ENCODE peak calls at places on chromosomes 6 and 20, in nine cellular contexts. X, J, T, R, F, H, E, L and M are unnamed samples.

GRCh38 chr6:19013011-19013410 is 625.9 kb downstream of the RNF144B start:
- DNase-seq in R (peak), X (peak), E (no peak), H (no peak), F (no peak), L (no peak), T (no peak), J (no peak), M (no peak)

GRCh38 chr20:39700527-39700926 is 738.4 kb downstream of the DHX35 start:
- DNase-seq in R (no peak), L (no peak), H (no peak), E (no peak), X (no peak), J (no peak), T (no peak), F (no peak), M (no peak)

GRCh38 chr6:54206510-54206909 is 95.3 kb downstream of the MLIP start:
- DNase-seq in L (no peak), E (no peak), T (no peak), X (peak), R (peak), J (no peak), H (no peak), F (no peak), M (no peak)

GRCh38 chr20:33539129-33539528 is 49.2 kb downstream of the CBFA2T2 start:
- DNase-seq in F (no peak), E (no peak), H (no peak), R (no peak), L (no peak), T (no peak), J (no peak), X (peak), M (no peak)

GRCh38 chr20:62377064-62377461 is 9.8 kb upstream of the RPS21 start:
- DNase-seq in X (no peak), J (no peak), R (no peak), E (no peak), L (no peak), T (no peak), H (no peak), F (no peak), M (no peak)

GRCh38 chr20:14481863-14482262 is 144.5 kb upstream of the FLRT3 start:
- DNase-seq in X (peak), J (no peak), E (no peak), H (no peak), T (no peak), L (no peak), R (peak), F (no peak), M (no peak)

GRCh38 chr20:1934578-1935573 is 39.7 kb downstream of the SIRPA start:
- DNase-seq in E (no peak), X (no peak), F (no peak), T (peak), H (peak), R (peak), L (no peak), J (no peak), M (no peak)

GRCh38 chr6:168035661-168036616 is 38.5 kb downstream of the KIF25 start:
- DNase-seq in L (peak), R (peak), E (no peak), J (no peak), T (peak), F (no peak), H (peak), X (peak), M (no peak)

GRCh38 chr6:30263734-30264133 is 50.5 kb upstream of the TRIM26 start:
- DNase-seq in X (peak), T (peak), R (peak), J (no peak), E (no peak), H (peak), L (no peak), F (no peak), M (no peak)

GRCh38 chr6:117677553-117678131 is 2.4 kb downstream of the NUS1 start:
- DNase-seq in H (no peak), L (no peak), X (peak), F (no peak), R (peak), E (no peak), T (no peak), J (no peak), M (no peak)

GRCh38 chr6:158661156-158661555 is 11.3 kb downstream of the SYTL3 start:
- DNase-seq in E (peak), J (no peak), R (no peak), L (no peak), X (peak), F (no peak), T (no peak), H (no peak), M (no peak)

GRCh38 chr6:144898741-144899140 is 613.6 kb downstream of the UTRN start:
- DNase-seq in E (no peak), F (no peak), X (peak), H (no peak), J (no peak), L (no peak), T (no peak), R (peak), M (no peak)

GRCh38 chr20:46148313-46149213 is 30.4 kb downstream of the CD40 start:
- DNase-seq in E (no peak), H (peak), F (no peak), T (no peak), J (no peak), L (no peak), X (no peak), R (no peak), M (no peak)

GRCh38 chr20:56385130-56385529 is 6.9 kb downstream of the AURKA start:
- DNase-seq in E (no peak), H (no peak), J (no peak), R (no peak), T (no peak), X (no peak), F (no peak), L (no peak), M (no peak)

GRCh38 chr6:37589198-37589597 is 89.5 kb upstream of the CCDC167 start:
- DNase-seq in H (no peak), X (no peak), R (no peak), L (no peak), E (no peak), T (no peak), J (no peak), F (no peak), M (no peak)

GRCh38 chr6:16369108-16369507 is 130.7 kb downstream of the GMPR start:
- DNase-seq in L (no peak), H (no peak), F (no peak), X (no peak), R (no peak), T (no peak), E (no peak), J (no peak), M (no peak)

GRCh38 chr6:42049116-42049809 is 1.1 kb upstream of the TAF8 start:
- DNase-seq in L (no peak), E (peak), H (no peak), T (no peak), F (peak), X (no peak), R (no peak), J (no peak), M (no peak)

GRCh38 chr6:55977959-55978358 is 102.6 kb upstream of the BMP5 start:
- DNase-seq in F (no peak), X (no peak), T (no peak), L (no peak), R (no peak), E (no peak), J (no peak), H (no peak), M (no peak)

GRCh38 chr6:108896111-108896661 is 48.0 kb downstream of the ARMC2 start:
- DNase-seq in E (no peak), R (peak), J (no peak), H (no peak), X (peak), T (no peak), L (no peak), F (no peak), M (peak)

GRCh38 chr6:139508023-139508422 is 133.6 kb upstream of the CITED2 start:
- DNase-seq in L (no peak), J (no peak), X (no peak), T (no peak), E (no peak), H (no peak), R (peak), F (no peak), M (no peak)

GRCh38 chr6:4776967-4777925 is 1.0 kb downstream of the CDYL start:
- DNase-seq in T (peak), R (peak), H (no peak), J (no peak), L (peak), E (peak), F (peak), X (peak), M (peak)

GRCh38 chr6:5996701-5997419 is 9.9 kb downstream of the NRN1 start:
- DNase-seq in J (no peak), F (no peak), E (peak), L (peak), T (peak), R (peak), X (no peak), H (peak), M (no peak)

GRCh38 chr6:52909131-52909530 is 367 bp downstream of the GSTA3 start:
- DNase-seq in F (no peak), E (no peak), L (no peak), H (no peak), R (peak), X (peak), J (no peak), T (no peak), M (no peak)

GRCh38 chr6:166998256-166999144 is 697 bp upstream of the CEP43 start:
- DNase-seq in T (peak), F (no peak), X (no peak), H (peak), L (peak), R (peak), J (no peak), E (peak), M (no peak)

GRCh38 chr6:30156262-30156599 is 4.8 kb downstream of the TRIM10 start:
- DNase-seq in H (no peak), L (no peak), E (no peak), X (peak), T (peak), F (no peak), J (peak), R (peak), M (no peak)

GRCh38 chr20:49237531-49237930 is 18.3 kb downstream of the DDX27 start:
- DNase-seq in X (no peak), R (no peak), H (no peak), E (no peak), L (peak), T (no peak), F (no peak), J (no peak), M (no peak)

GRCh38 chr6:39335780-39336541 is 13.5 kb upstream of the KCNK16 start:
- DNase-seq in R (no peak), T (no peak), E (no peak), F (no peak), J (no peak), X (no peak), L (no peak), H (no peak), M (peak)

GRCh38 chr6:25053875-25054371 is 118.2 kb upstream of the RIPOR2 start:
- DNase-seq in R (peak), L (no peak), H (no peak), J (no peak), X (peak), E (no peak), F (no peak), T (no peak), M (no peak)

GRCh38 chr6:26218824-26219223 is 131.6 kb downstream of the HFE start:
- DNase-seq in T (no peak), L (no peak), R (no peak), F (peak), X (no peak), H (no peak), E (no peak), J (no peak), M (no peak)

GRCh38 chr20:14935285-14935684 is 597.9 kb upstream of the FLRT3 start:
- DNase-seq in J (no peak), R (no peak), X (no peak), H (no peak), L (no peak), F (no peak), E (no peak), T (no peak), M (no peak)

GRCh38 chr20:62501801-62502495 is 26.2 kb upstream of the GATA5 start:
- DNase-seq in J (no peak), X (peak), T (peak), R (peak), F (no peak), H (no peak), E (no peak), L (no peak), M (no peak)

GRCh38 chr6:1901556-1901955 is 291.8 kb downstream of the FOXC1 start:
- DNase-seq in F (no peak), R (peak), H (no peak), L (no peak), X (peak), J (no peak), E (no peak), T (peak), M (no peak)

GRCh38 chr20:23754731-23755130 is 4.0 kb upstream of the CST1 start:
- DNase-seq in T (no peak), F (no peak), L (no peak), J (no peak), X (no peak), R (no peak), H (no peak), E (no peak), M (no peak)

GRCh38 chr20:45433316-45433715 is 17.4 kb downstream of the PIGT start:
- DNase-seq in H (no peak), R (peak), T (no peak), X (no peak), J (no peak), F (no peak), L (no peak), E (peak), M (no peak)

GRCh38 chr20:24131281-24131680 is 142.7 kb upstream of the GGTLC1 start:
- DNase-seq in T (no peak), J (no peak), H (no peak), L (no peak), X (peak), R (no peak), E (no peak), F (no peak), M (no peak)

GRCh38 chr20:57959018-57959417 is 249.2 kb upstream of the PMEPA1 start:
- DNase-seq in F (no peak), L (no peak), X (no peak), T (no peak), H (no peak), E (no peak), R (peak), J (no peak), M (no peak)

GRCh38 chr6:29617782-29618557 is 15.0 kb downstream of the GABBR1 start:
- DNase-seq in X (no peak), L (no peak), R (no peak), E (peak), T (no peak), F (peak), H (peak), J (no peak), M (no peak)

GRCh38 chr20:676967-677366 is 1.4 kb upstream of the SCRT2 start:
- DNase-seq in R (no peak), X (no peak), J (no peak), F (no peak), T (no peak), E (no peak), H (no peak), L (no peak), M (no peak)

GRCh38 chr6:88107241-88107640 is 58.9 kb downstream of the CNR1 start:
- DNase-seq in J (no peak), H (no peak), F (no peak), R (no peak), X (no peak), L (no peak), T (no peak), E (no peak), M (no peak)

GRCh38 chr6:170099387-170099786 is 191.5 kb downstream of the DLL1 start:
- DNase-seq in H (no peak), E (no peak), J (no peak), T (no peak), F (no peak), L (no peak), R (no peak), X (no peak), M (no peak)

GRCh38 chr6:156846845-156847599 is 69.8 kb downstream of the ARID1B start:
- DNase-seq in L (no peak), F (no peak), E (peak), R (no peak), T (no peak), H (no peak), J (no peak), X (no peak), M (no peak)
- TF ChIP-seq EZH2phosphoT487 in L (no peak), F (no peak), E (no peak), R (no peak), T (no peak), H (no peak), J (no peak), X (no peak), M (no peak)

DNA sequence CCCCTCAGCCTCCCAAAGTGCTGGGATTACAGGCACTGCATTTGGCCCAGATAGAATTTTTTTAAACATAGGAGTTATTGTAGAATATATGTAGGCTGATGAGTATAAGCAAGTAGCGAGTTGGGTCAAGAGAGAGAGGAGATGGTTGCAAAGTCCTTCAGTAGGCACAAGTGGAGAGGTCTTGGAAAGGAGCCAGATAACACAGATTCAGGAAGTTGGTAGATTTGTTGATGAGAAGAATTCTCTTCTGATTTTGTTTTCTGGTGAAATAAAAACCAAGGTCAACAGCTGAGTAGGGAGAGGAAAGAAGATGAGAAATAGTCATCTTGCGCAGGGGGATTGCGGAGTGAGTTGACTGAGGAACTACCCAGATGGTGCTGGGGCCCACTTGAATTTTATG is 17.5 kb upstream of the CD83 start:
- DNase-seq in T (no peak), J (no peak), F (no peak), H (no peak), R (no peak), X (no peak), L (no peak), E (no peak), M (no peak)
- H3K27ac ChIP-seq in T (no peak), J (no peak), F (no peak), H (no peak), R (no peak), X (no peak), L (no peak), E (no peak), M (no peak)

GRCh38 chr6:33314943-33315752 is 1.3 kb upstream of the TAPBP start:
- DNase-seq in F (no peak), E (peak), J (no peak), H (peak), T (peak), R (peak), X (peak), L (peak), M (no peak)
- TF ChIP-seq EZH2phosphoT487 in F (no peak), E (no peak), J (no peak), H (no peak), T (no peak), R (no peak), X (no peak), L (no peak), M (no peak)

DNA sequence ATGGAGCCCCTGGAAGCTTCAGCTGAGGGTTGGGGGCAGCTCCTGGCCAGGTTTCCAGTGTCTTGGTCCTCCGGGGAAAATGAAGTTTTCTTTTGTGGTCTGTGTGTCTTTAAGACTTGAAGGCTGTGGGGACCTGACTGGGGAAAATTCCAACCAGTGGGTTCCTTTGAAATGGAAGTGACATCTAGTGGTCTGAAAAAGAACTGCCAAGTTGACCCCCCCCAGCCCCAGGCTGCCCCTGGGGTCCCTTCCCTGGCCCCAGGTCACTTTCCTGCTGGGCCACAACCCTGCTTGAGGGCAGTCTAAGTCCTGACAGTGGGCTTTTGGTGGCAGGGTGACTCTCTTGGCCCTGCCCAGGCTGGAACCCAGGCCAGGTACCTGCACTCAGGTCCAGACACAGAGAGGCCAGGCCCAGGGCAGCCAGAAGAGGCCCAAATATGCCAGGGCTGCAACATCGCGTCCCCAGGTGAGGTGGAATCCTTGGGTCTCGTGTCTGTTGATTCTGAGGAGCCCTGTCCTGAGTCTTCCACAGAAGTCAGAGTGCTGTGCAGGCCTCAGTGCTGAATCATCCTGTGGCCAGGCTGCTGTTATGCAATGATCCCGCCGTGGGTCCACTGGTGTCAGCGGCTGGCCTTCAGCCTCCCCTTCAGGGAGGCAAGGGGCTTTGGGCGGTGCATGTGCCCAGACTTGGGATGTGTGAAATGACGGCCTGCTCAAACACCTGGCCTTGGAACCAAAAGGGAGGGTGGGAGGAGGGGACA is 68.4 kb downstream of the VEGFA start:
- DNase-seq in J (peak), H (peak), T (peak), L (peak), X (peak), F (peak), E (peak), R (peak), M (peak)
- H3K27ac ChIP-seq in J (no peak), H (peak), T (peak), L (no peak), X (no peak), F (no peak), E (no peak), R (peak), M (no peak)

DNA sequence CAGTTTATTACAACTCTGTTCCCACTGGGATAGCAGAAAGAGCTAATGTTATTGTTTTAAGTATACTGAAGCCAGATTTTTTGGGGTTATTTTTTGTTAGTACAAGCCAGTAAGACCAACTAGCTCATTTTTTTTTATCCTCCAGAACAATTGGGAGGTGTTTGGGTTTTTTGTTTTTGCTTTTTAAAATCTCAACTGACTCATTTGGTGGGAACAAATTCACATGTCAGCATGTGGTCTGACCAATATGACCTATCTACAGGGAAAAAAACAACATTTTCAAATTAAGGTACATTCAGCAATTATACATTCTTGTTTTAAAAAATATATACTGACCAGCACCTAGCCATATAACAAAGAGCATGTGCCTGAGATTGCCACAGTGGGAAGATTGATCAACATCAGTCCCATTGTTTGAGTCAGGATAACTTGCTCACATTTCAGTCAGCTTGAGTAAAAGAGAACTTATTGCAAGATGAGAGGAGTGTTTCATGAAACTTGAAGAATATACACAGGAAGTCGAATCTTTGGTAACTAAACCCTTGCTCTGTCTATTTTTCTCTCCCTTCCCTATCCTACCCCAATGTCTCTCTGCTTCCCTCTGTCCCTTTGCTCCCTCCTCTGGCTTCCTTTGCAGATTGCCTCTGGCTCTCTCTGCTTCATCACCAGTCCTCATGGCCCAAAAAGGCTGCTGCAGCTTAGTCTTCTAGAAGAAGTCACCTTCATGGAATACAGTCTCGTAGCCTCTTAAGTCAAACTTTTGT is 163.2 kb upstream of the TAB2 start:
- DNase-seq in E (no peak), F (no peak), H (no peak), J (no peak), L (no peak), R (no peak), X (no peak), T (no peak), M (no peak)
- TF ChIP-seq EZH2phosphoT487 in E (no peak), F (no peak), H (no peak), J (no peak), L (no peak), R (no peak), X (no peak), T (no peak), M (no peak)